ENCODE peak calls at places on chromosomes 16 and 17, in eight cellular contexts. K, C, N, U, R, D, H and G are unnamed samples.

GRCh38 chr17:80819422-80820164 is 172.0 kb upstream of the CHMP6 start:
- DNase-seq in K (no peak), C (peak; percentile 29), N (no peak), U (no peak), R (no peak), D (peak; percentile 56), H (no peak), G (no peak)

GRCh38 chr16:90032664-90033346 is 13.5 kb upstream of the DBNDD1 start:
- DNase-seq in K (no peak), C (no peak), N (peak; percentile 65), U (peak; percentile 63), R (peak; percentile 65), D (no peak), H (no peak), G (peak; percentile 54)

GRCh38 chr16:56943761-56944375 is 11.9 kb downstream of the HERPUD1 start:
- DNase-seq in K (no peak), C (no peak), N (no peak), U (no peak), R (no peak), D (no peak), H (no peak), G (no peak)

GRCh38 chr16:48559462-48560211 is 50.3 kb downstream of the N4BP1 start:
- DNase-seq in K (no peak), C (no peak), N (peak; percentile 18), U (no peak), R (no peak), D (no peak), H (no peak), G (no peak)

GRCh38 chr17:82932146-82933005 is 92.6 kb upstream of the ZNF750 start:
- DNase-seq in K (peak; percentile 11), C (no peak), N (peak; percentile 86), U (peak; percentile 74), R (no peak), D (no peak), H (no peak), G (peak; percentile 36)

GRCh38 chr16:25040543-25040942 is 25.4 kb upstream of the ARHGAP17 start:
- DNase-seq in K (no peak), C (no peak), N (no peak), U (no peak), R (no peak), D (no peak), H (no peak), G (no peak)

GRCh38 chr16:23801387-23801786 is 34.4 kb upstream of the PRKCB start:
- DNase-seq in K (peak; percentile 55), C (peak; percentile 57), N (peak; percentile 51), U (peak; percentile 61), R (peak; percentile 90), D (peak; percentile 79), H (peak; percentile 81), G (peak; percentile 78)

GRCh38 chr16:2473999-2474876 is 689 bp upstream of the TBC1D24 start:
- DNase-seq in K (no peak), C (no peak), N (peak; percentile 27), U (no peak), R (peak; percentile 70), D (no peak), H (peak; percentile 61), G (peak; percentile 39)

GRCh38 chr16:27650073-27650701 is 100.2 kb downstream of the KATNIP start:
- DNase-seq in K (no peak), C (no peak), N (no peak), U (peak; percentile 55), R (no peak), D (no peak), H (no peak), G (no peak)

GRCh38 chr16:19879241-19879792 is 5.3 kb downstream of the GPRC5B start:
- DNase-seq in K (no peak), C (peak; percentile 28), N (peak; percentile 68), U (no peak), R (no peak), D (no peak), H (peak; percentile 58), G (peak; percentile 41)

GRCh38 chr16:48608452-48608851 is 1.5 kb downstream of the N4BP1 start:
- DNase-seq in K (no peak), C (no peak), N (no peak), U (no peak), R (no peak), D (no peak), H (no peak), G (no peak)

GRCh38 chr16:68715471-68715870 is 21.6 kb upstream of the CDH1 start:
- DNase-seq in K (no peak), C (peak; percentile 62), N (no peak), U (no peak), R (no peak), D (no peak), H (no peak), G (peak; percentile 6)

GRCh38 chr17:60398227-60398959 is 6.5 kb upstream of the USP32 start:
- DNase-seq in K (no peak), C (no peak), N (no peak), U (no peak), R (no peak), D (no peak), H (peak; percentile 22), G (no peak)

GRCh38 chr16:89326721-89327120 is 109.2 kb downstream of the ZNF778 start:
- DNase-seq in K (no peak), C (no peak), N (no peak), U (no peak), R (no peak), D (no peak), H (no peak), G (no peak)

GRCh38 chr16:15856901-15857778 is at the start of gene MYH11:
- DNase-seq in K (peak; percentile 81), C (no peak), N (no peak), U (no peak), R (no peak), D (peak; percentile 72), H (no peak), G (no peak)

GRCh38 chr17:81651692-81652091 is 4.7 kb downstream of the PDE6G start:
- DNase-seq in K (no peak), C (peak; percentile 59), N (peak; percentile 93), U (peak; percentile 87), R (no peak), D (no peak), H (peak; percentile 38), G (no peak)

GRCh38 chr16:83561876-83562275 is 245.9 kb upstream of the HSBP1 start:
- DNase-seq in K (no peak), C (peak; percentile 13), N (peak; percentile 40), U (peak; percentile 8), R (peak; percentile 21), D (no peak), H (no peak), G (peak; percentile 76)

GRCh38 chr16:30523768-30524574 is 2.4 kb downstream of the ZNF768 start:
- DNase-seq in K (no peak), C (no peak), N (no peak), U (peak; percentile 26), R (no peak), D (no peak), H (no peak), G (peak; percentile 69)

GRCh38 chr17:4506180-4506814 is 7.6 kb downstream of the SPNS2 start:
- DNase-seq in K (no peak), C (no peak), N (no peak), U (no peak), R (no peak), D (no peak), H (no peak), G (no peak)

GRCh38 chr16:75172578-75172977 is 24.3 kb downstream of the ZFP1 start:
- DNase-seq in K (no peak), C (no peak), N (no peak), U (no peak), R (no peak), D (no peak), H (no peak), G (no peak)
- H3K9me3 ChIP-seq in K (peaks cover 19% of the 10 kb centered on the region), C (peaks cover 84% of the 10 kb centered on the region), N (peaks cover 75% of the 10 kb centered on the region), U (peaks cover 2% of the 10 kb centered on the region), R (peaks cover 89% of the 10 kb centered on the region), D (peaks cover 91% of the 10 kb centered on the region), H (no peaks in the 10 kb centered on the region), G (peaks cover 13% of the 10 kb centered on the region)

GRCh38 chr16:46915483-46916025 is 31.4 kb downstream of the GPT2 start:
- DNase-seq in K (no peak), C (no peak), N (no peak), U (no peak), R (no peak), D (no peak), H (no peak), G (no peak)

GRCh38 chr16:46916980-46917379 is 32.8 kb downstream of the GPT2 start:
- DNase-seq in K (no peak), C (peak; percentile 44), N (peak; percentile 15), U (no peak), R (peak; percentile 27), D (no peak), H (no peak), G (no peak)

GRCh38 chr16:46911038-46911437 is 26.9 kb downstream of the GPT2 start:
- DNase-seq in K (no peak), C (no peak), N (no peak), U (no peak), R (no peak), D (no peak), H (no peak), G (no peak)

GRCh38 chr16:46911650-46912049 is 27.5 kb downstream of the GPT2 start:
- DNase-seq in K (no peak), C (no peak), N (no peak), U (no peak), R (no peak), D (no peak), H (no peak), G (no peak)

GRCh38 chr16:46914556-46915201 is 30.5 kb downstream of the GPT2 start:
- DNase-seq in K (no peak), C (no peak), N (no peak), U (no peak), R (no peak), D (no peak), H (no peak), G (no peak)
- H3K4me3 ChIP-seq in K (no peak overlapping the region), C (no peak overlapping the region), N (no peak overlapping the region), U (no peak overlapping the region), R (no peak overlapping the region), D (no peak overlapping the region), H (no peak overlapping the region), G (no peak overlapping the region)

GRCh38 chr16:86504315-86505184 is 5.8 kb upstream of the FOXF1 start:
- DNase-seq in K (no peak), C (no peak), N (no peak), U (no peak), R (no peak), D (no peak), H (no peak), G (no peak)
- H3K27me3 ChIP-seq in K (peaks cover 32% of the 10 kb centered on the region), C (peaks cover 97% of the 10 kb centered on the region), N (no peaks in the 10 kb centered on the region), U (no peaks in the 10 kb centered on the region), R (peaks cover 100% of the 10 kb centered on the region), D (peaks cover 43% of the 10 kb centered on the region), H (peaks cover 32% of the 10 kb centered on the region), G (peaks cover 100% of the 10 kb centered on the region)

DNA sequence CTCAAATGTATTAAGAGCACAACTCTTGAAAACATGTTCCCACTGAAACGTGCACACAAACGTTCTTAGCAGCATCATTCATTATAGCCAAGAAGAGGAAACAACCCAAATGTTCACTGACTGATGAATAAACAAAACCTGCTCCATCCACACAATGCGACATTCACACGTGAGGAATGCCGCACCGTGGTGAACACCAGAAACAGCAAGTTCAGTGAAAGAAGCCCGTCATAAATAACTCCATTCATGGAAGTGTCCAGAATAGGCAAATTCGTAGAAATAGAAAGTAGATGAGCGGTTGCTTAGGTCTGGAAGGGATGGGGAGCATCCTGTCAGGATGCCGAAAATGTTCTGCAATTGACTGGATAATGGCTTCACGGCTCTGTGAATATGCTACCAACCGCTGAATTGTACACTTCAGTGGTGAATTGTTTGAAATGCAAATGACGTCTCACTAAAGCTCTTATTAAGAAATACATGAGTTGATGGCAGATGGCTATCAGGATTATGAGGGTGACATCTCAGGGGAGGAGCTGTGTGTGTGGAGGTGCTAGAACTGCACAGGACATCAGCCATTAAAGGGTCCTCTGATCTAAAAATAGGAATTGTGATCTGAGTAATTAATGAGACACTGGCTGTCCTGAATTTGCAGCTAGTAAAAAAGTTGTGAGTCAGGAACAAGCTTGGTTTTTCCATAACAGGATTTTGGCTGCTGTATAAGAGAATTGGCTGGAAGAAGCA is 771.0 kb downstream of the KCNJ18 start:
- DNase-seq in K (no peak), C (no peak), N (no peak), U (no peak), R (no peak), D (no peak), H (no peak), G (no peak)
- H3K9me3 ChIP-seq in K (no peaks in the 10 kb centered on the region), C (no peaks in the 10 kb centered on the region), N (peaks cover 34% of the 10 kb centered on the region), U (no peaks in the 10 kb centered on the region), R (peaks cover 19% of the 10 kb centered on the region), D (no peaks in the 10 kb centered on the region), H (no peaks in the 10 kb centered on the region), G (no peaks in the 10 kb centered on the region)